ENCODE peak calls at places on chromosomes 11 and 22, in five cellular contexts. One of them, this sample, is unnamed. For H3K9me3, the result is how much of the 10 kb centered on the place peaks cover.

GRCh38 chr11:12362857-12363256 is 14.5 kb upstream of the PARVA start:
- DNase-seq in lung: no peak
- DNase-seq in left lung: no peak
- DNase-seq in heart left ventricle: no peak
- DNase-seq in CD4-positive, alpha-beta T cell: no peak
- DNase-seq in this sample: no peak

GRCh38 chr11:10405858-10406592 is 49.0 kb upstream of the AMPD3 start:
- DNase-seq in left lung: no peak
- DNase-seq in heart left ventricle: peak
- DNase-seq in CD4-positive, alpha-beta T cell: peak
- DNase-seq in lung: peak
- DNase-seq in this sample: peak

GRCh38 chr22:17217179-17217578 is 2.1 kb downstream of the ADA2 start:
- DNase-seq in left lung: peak
- DNase-seq in CD4-positive, alpha-beta T cell: no peak
- DNase-seq in heart left ventricle: no peak
- DNase-seq in lung: no peak
- DNase-seq in this sample: no peak

GRCh38 chr11:11446562-11446961 is 93.5 kb upstream of the CSNK2A3 start:
- DNase-seq in left lung: no peak
- DNase-seq in heart left ventricle: no peak
- DNase-seq in lung: no peak
- DNase-seq in CD4-positive, alpha-beta T cell: no peak
- DNase-seq in this sample: no peak

GRCh38 chr11:8082391-8083087 is 1.5 kb downstream of the TUB start:
- DNase-seq in left lung: no peak
- DNase-seq in heart left ventricle: no peak
- DNase-seq in lung: no peak
- DNase-seq in CD4-positive, alpha-beta T cell: no peak
- DNase-seq in this sample: no peak

GRCh38 chr11:45667929-45668680 is 2.7 kb upstream of the CHST1 start:
- DNase-seq in heart left ventricle: no peak
- DNase-seq in lung: no peak
- DNase-seq in CD4-positive, alpha-beta T cell: no peak
- DNase-seq in left lung: no peak
- DNase-seq in this sample: no peak

GRCh38 chr11:126153999-126154398 is 57.5 kb downstream of the RPUSD4 start:
- DNase-seq in lung: no peak
- DNase-seq in heart left ventricle: no peak
- DNase-seq in CD4-positive, alpha-beta T cell: no peak
- DNase-seq in left lung: no peak
- DNase-seq in this sample: no peak

GRCh38 chr11:117866526-117866925 is 9.9 kb downstream of the FXYD6 start:
- DNase-seq in left lung: no peak
- DNase-seq in CD4-positive, alpha-beta T cell: no peak
- DNase-seq in lung: no peak
- DNase-seq in heart left ventricle: no peak
- DNase-seq in this sample: no peak

GRCh38 chr11:4636962-4637661 is at the start of gene OR51D1:
- DNase-seq in lung: peak
- DNase-seq in left lung: peak
- DNase-seq in CD4-positive, alpha-beta T cell: peak
- DNase-seq in heart left ventricle: peak
- DNase-seq in this sample: peak

GRCh38 chr11:18379201-18379600 is 15.2 kb upstream of the LDHA start:
- DNase-seq in heart left ventricle: no peak
- DNase-seq in CD4-positive, alpha-beta T cell: no peak
- DNase-seq in left lung: no peak
- DNase-seq in lung: no peak
- DNase-seq in this sample: no peak

GRCh38 chr11:62574363-62575057 is 819 bp upstream of the EEF1G start:
- DNase-seq in lung: no peak
- DNase-seq in CD4-positive, alpha-beta T cell: no peak
- DNase-seq in left lung: peak
- DNase-seq in heart left ventricle: peak
- DNase-seq in this sample: no peak

GRCh38 chr11:116641561-116642045 is 131.2 kb downstream of the BUD13 start:
- DNase-seq in lung: peak
- DNase-seq in CD4-positive, alpha-beta T cell: no peak
- DNase-seq in left lung: no peak
- DNase-seq in heart left ventricle: peak
- DNase-seq in this sample: peak

GRCh38 chr11:73059915-73060314 is 82.2 kb downstream of the FCHSD2 start:
- DNase-seq in CD4-positive, alpha-beta T cell: no peak
- DNase-seq in heart left ventricle: no peak
- DNase-seq in left lung: no peak
- DNase-seq in lung: no peak
- DNase-seq in this sample: no peak

GRCh38 chr11:120168960-120169681 is 31.2 kb upstream of the TRIM29 start:
- DNase-seq in left lung: peak
- DNase-seq in heart left ventricle: peak
- DNase-seq in lung: peak
- DNase-seq in CD4-positive, alpha-beta T cell: peak
- DNase-seq in this sample: peak

GRCh38 chr11:69003301-69003865 is 9.7 kb downstream of the MRGPRF start:
- DNase-seq in heart left ventricle: no peak
- DNase-seq in lung: no peak
- DNase-seq in left lung: no peak
- DNase-seq in CD4-positive, alpha-beta T cell: no peak
- DNase-seq in this sample: no peak

GRCh38 chr11:69253028-69253427 is 40.9 kb upstream of the MYEOV start:
- DNase-seq in left lung: no peak
- DNase-seq in heart left ventricle: no peak
- DNase-seq in CD4-positive, alpha-beta T cell: no peak
- DNase-seq in lung: no peak
- DNase-seq in this sample: no peak

GRCh38 chr11:90294526-90294925 is 71.7 kb upstream of the CHORDC1 start:
- DNase-seq in left lung: no peak
- DNase-seq in lung: no peak
- DNase-seq in CD4-positive, alpha-beta T cell: no peak
- DNase-seq in heart left ventricle: no peak
- DNase-seq in this sample: no peak

GRCh38 chr11:2827256-2827655 is 58.3 kb downstream of the CDKN1C start:
- DNase-seq in lung: no peak
- DNase-seq in left lung: peak
- DNase-seq in CD4-positive, alpha-beta T cell: no peak
- DNase-seq in heart left ventricle: no peak
- DNase-seq in this sample: no peak

GRCh38 chr11:72721689-72722049 is 30.5 kb downstream of the ARAP1 start:
- DNase-seq in lung: no peak
- DNase-seq in CD4-positive, alpha-beta T cell: peak
- DNase-seq in heart left ventricle: no peak
- DNase-seq in left lung: peak
- DNase-seq in this sample: no peak

GRCh38 chr11:9567401-9567800 is 6.1 kb upstream of the WEE1 start:
- DNase-seq in left lung: no peak
- DNase-seq in lung: no peak
- DNase-seq in heart left ventricle: no peak
- DNase-seq in CD4-positive, alpha-beta T cell: no peak
- DNase-seq in this sample: no peak

GRCh38 chr11:133818302-133818701 is 27.0 kb downstream of the SPATA19 start:
- DNase-seq in heart left ventricle: no peak
- DNase-seq in CD4-positive, alpha-beta T cell: no peak
- DNase-seq in lung: no peak
- DNase-seq in left lung: no peak
- DNase-seq in this sample: no peak

GRCh38 chr11:96168623-96169022 is 174.4 kb downstream of the MAML2 start:
- DNase-seq in lung: peak
- DNase-seq in heart left ventricle: no peak
- DNase-seq in left lung: no peak
- DNase-seq in CD4-positive, alpha-beta T cell: no peak
- DNase-seq in this sample: no peak

GRCh38 chr22:42763965-42764480 is 43.4 kb upstream of the A4GALT start:
- DNase-seq in heart left ventricle: no peak
- DNase-seq in left lung: no peak
- DNase-seq in lung: no peak
- DNase-seq in CD4-positive, alpha-beta T cell: no peak
- DNase-seq in this sample: no peak

GRCh38 chr22:29268511-29269229 is 602 bp downstream of the EWSR1 start:
- DNase-seq in CD4-positive, alpha-beta T cell: peak
- DNase-seq in lung: peak
- DNase-seq in heart left ventricle: peak
- DNase-seq in left lung: peak
- DNase-seq in this sample: no peak

GRCh38 chr11:1341928-1342524 is 32.6 kb upstream of the TOLLIP start:
- DNase-seq in left lung: no peak
- DNase-seq in CD4-positive, alpha-beta T cell: no peak
- DNase-seq in lung: no peak
- DNase-seq in heart left ventricle: no peak
- DNase-seq in this sample: no peak

GRCh38 chr11:118872403-118872821 is 11.3 kb upstream of the CXCR5 start:
- DNase-seq in lung: no peak
- DNase-seq in CD4-positive, alpha-beta T cell: peak
- DNase-seq in left lung: no peak
- DNase-seq in heart left ventricle: no peak
- DNase-seq in this sample: no peak

GRCh38 chr11:115579181-115579825 is 75.1 kb upstream of the CADM1 start:
- DNase-seq in heart left ventricle: no peak
- DNase-seq in CD4-positive, alpha-beta T cell: no peak
- DNase-seq in lung: no peak
- DNase-seq in left lung: no peak
- DNase-seq in this sample: no peak

GRCh38 chr11:115580416-115580815 is 76.2 kb upstream of the CADM1 start:
- DNase-seq in heart left ventricle: no peak
- DNase-seq in lung: no peak
- DNase-seq in left lung: no peak
- DNase-seq in CD4-positive, alpha-beta T cell: no peak
- DNase-seq in this sample: no peak

GRCh38 chr11:115580927-115581680 is 76.9 kb upstream of the CADM1 start:
- DNase-seq in lung: no peak
- DNase-seq in heart left ventricle: peak
- DNase-seq in CD4-positive, alpha-beta T cell: no peak
- DNase-seq in left lung: no peak
- DNase-seq in this sample: no peak

GRCh38 chr11:115585361-115586024 is 81.3 kb upstream of the CADM1 start:
- DNase-seq in lung: no peak
- DNase-seq in left lung: no peak
- DNase-seq in heart left ventricle: no peak
- DNase-seq in CD4-positive, alpha-beta T cell: no peak
- DNase-seq in this sample: no peak

GRCh38 chr11:115581871-115582639 is 77.8 kb upstream of the CADM1 start:
- DNase-seq in lung: no peak
- DNase-seq in CD4-positive, alpha-beta T cell: no peak
- DNase-seq in heart left ventricle: no peak
- DNase-seq in left lung: no peak
- DNase-seq in this sample: no peak
- TF ChIP-seq CTCF in lung: no peak
- TF ChIP-seq CTCF in CD4-positive, alpha-beta T cell: no peak
- TF ChIP-seq CTCF in heart left ventricle: no peak
- TF ChIP-seq CTCF in left lung: no peak
- TF ChIP-seq CTCF in this sample: no peak

DNA sequence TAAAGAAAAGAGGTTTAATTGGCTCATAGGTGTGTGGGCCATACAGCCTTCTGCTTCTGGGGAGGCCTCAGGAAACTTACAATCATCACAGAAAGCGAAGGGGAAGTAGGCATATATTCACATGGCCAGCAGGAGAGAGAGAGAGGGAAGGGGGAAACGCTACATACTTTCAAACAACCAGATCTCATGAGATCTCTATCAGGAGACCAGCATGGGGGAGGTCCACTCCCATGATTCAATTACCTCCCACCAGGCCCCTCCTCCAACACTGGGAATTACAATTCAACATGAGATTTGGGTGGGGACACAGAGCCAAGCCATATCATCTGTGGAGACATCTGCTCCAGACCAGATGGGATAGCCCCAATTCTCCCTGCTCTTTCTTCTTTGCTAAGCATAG is 866.0 kb downstream of the BRD1 start:
- DNase-seq in CD4-positive, alpha-beta T cell: no peak
- DNase-seq in lung: no peak
- DNase-seq in left lung: no peak
- DNase-seq in heart left ventricle: no peak
- DNase-seq in this sample: peak
- H3K9me3 ChIP-seq in CD4-positive, alpha-beta T cell: under half
- H3K9me3 ChIP-seq in lung: under half
- H3K9me3 ChIP-seq in left lung: under half
- H3K9me3 ChIP-seq in heart left ventricle: under half
- H3K9me3 ChIP-seq in this sample: under half

GRCh38 chr11:48114740-48115139 is 101.9 kb upstream of the OR4B1 start:
- DNase-seq in CD4-positive, alpha-beta T cell: no peak
- DNase-seq in lung: no peak
- DNase-seq in heart left ventricle: no peak
- DNase-seq in left lung: no peak
- DNase-seq in this sample: no peak

GRCh38 chr11:48122246-48122645 is 94.4 kb upstream of the OR4B1 start:
- DNase-seq in heart left ventricle: no peak
- DNase-seq in lung: no peak
- DNase-seq in left lung: no peak
- DNase-seq in CD4-positive, alpha-beta T cell: no peak
- DNase-seq in this sample: peak

GRCh38 chr11:48116437-48116836 is 100.2 kb upstream of the OR4B1 start:
- DNase-seq in heart left ventricle: no peak
- DNase-seq in lung: no peak
- DNase-seq in CD4-positive, alpha-beta T cell: no peak
- DNase-seq in left lung: no peak
- DNase-seq in this sample: no peak

GRCh38 chr11:48111941-48112340 is 104.7 kb upstream of the OR4B1 start:
- DNase-seq in heart left ventricle: no peak
- DNase-seq in CD4-positive, alpha-beta T cell: no peak
- DNase-seq in lung: no peak
- DNase-seq in left lung: no peak
- DNase-seq in this sample: peak

DNA sequence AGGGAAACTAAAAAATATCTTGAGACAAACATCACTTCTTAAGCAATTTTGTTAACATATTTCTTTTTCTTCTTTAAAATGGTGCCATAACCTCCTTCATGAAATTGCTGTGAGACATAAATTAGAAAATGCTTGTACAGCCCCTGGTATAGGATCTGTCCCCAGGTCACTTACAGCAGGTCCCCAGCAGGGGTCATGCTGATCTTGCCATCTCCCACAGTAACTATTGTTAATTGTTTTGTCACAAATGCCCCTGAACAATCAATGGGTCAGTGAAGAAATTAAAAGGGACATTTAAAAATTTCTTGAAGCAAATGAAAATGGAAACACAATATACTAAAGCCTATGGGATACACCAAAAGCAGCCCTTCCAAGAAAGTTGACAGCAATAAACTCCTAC is 99.8 kb upstream of the OR4B1 start:
- DNase-seq in CD4-positive, alpha-beta T cell: no peak
- DNase-seq in heart left ventricle: no peak
- DNase-seq in left lung: no peak
- DNase-seq in lung: no peak
- DNase-seq in this sample: no peak
- TF ChIP-seq CTCF in CD4-positive, alpha-beta T cell: peak
- TF ChIP-seq CTCF in heart left ventricle: peak
- TF ChIP-seq CTCF in left lung: peak
- TF ChIP-seq CTCF in lung: no peak
- TF ChIP-seq CTCF in this sample: peak

DNA sequence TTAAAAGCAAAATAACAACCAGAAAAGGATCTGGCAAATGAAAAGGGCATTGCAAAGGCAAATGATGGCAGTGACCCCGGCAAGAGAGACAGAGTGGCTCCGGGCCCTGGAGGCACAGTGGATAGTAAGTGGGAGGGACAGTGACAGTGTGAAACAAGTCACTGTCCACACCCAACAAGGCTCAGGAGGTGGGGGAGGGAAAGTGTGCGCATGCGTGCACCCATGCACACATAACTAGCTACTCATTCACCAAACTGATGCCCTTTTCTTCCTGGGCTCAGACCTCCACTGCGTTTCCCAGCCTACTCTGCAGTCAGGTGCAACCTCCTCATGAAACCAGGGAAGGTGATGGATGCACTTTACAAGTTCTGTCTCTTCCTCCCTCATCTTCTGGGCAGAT is 108.4 kb downstream of the SHANK2 start:
- DNase-seq in heart left ventricle: no peak
- DNase-seq in CD4-positive, alpha-beta T cell: no peak
- DNase-seq in left lung: no peak
- DNase-seq in lung: no peak
- DNase-seq in this sample: no peak
- H3K9me3 ChIP-seq in heart left ventricle: under half
- H3K9me3 ChIP-seq in CD4-positive, alpha-beta T cell: under half
- H3K9me3 ChIP-seq in left lung: under half
- H3K9me3 ChIP-seq in lung: under half
- H3K9me3 ChIP-seq in this sample: under half

This sample was measured in esophagus muscularis mucosa.